ENCODE peak calls at places on chromosome 16, in nine cellular contexts. M is CD4-positive, alpha-beta T cell; H is osteocyte; B is A673; P is cardiac muscle cell; O is GM23338; J is mucosa of descending colon; U is PC-3; G is astrocyte of the spinal cord. Z is an unnamed sample.

GRCh38 chr16:71540-72341 is 690 bp downstream of the RHBDF1 start:
- DNase-seq in G (peak), U (peak), J (peak), M (no peak), P (peak), O (peak), H (no peak), B (peak), Z (peak)

GRCh38 chr16:50835358-50836060 is 93.6 kb downstream of the CYLD start:
- DNase-seq in J (no peak), G (no peak), H (peak), P (peak), B (no peak), M (no peak), O (no peak), U (no peak), Z (no peak)

GRCh38 chr16:87956169-87956770 is 5.0 kb downstream of the BANP start:
- DNase-seq in O (peak), M (peak), J (no peak), U (no peak), G (peak), P (peak), H (no peak), B (no peak), Z (no peak)

GRCh38 chr16:15043344-15043743 is 12.5 kb downstream of the NTAN1 start:
- DNase-seq in P (no peak), O (no peak), J (no peak), U (peak), B (no peak), H (no peak), M (no peak), G (no peak), Z (no peak)

GRCh38 chr16:88595101-88595500 is 24.9 kb downstream of the ZC3H18 start:
- DNase-seq in B (no peak), H (no peak), U (no peak), G (no peak), J (no peak), M (no peak), O (no peak), P (no peak), Z (no peak)

GRCh38 chr16:79261461-79261860 is 339.1 kb downstream of the MAF start:
- DNase-seq in O (peak), H (no peak), G (no peak), B (peak), U (no peak), P (no peak), M (peak), J (no peak), Z (peak)

GRCh38 chr16:87930456-87930855 is 5.9 kb downstream of the CA5A start:
- DNase-seq in P (peak), M (no peak), U (no peak), O (peak), B (peak), H (no peak), J (no peak), G (no peak), Z (no peak)

GRCh38 chr16:79599256-79599836 is 1.2 kb downstream of the MAF start:
- DNase-seq in M (no peak), O (peak), U (no peak), J (peak), B (no peak), H (no peak), P (peak), G (no peak), Z (peak)

GRCh38 chr16:71854369-71854948 is 8.7 kb downstream of the ATXN1L start:
- DNase-seq in O (no peak), H (no peak), J (no peak), G (no peak), B (no peak), U (peak), P (no peak), M (no peak), Z (no peak)

GRCh38 chr16:83137894-83138293 is 511.1 kb downstream of the CDH13 start:
- DNase-seq in U (no peak), B (no peak), M (no peak), J (no peak), H (no peak), O (no peak), P (no peak), G (no peak), Z (no peak)

GRCh38 chr16:67959520-67959919 is 8.9 kb downstream of the SLC12A4 start:
- DNase-seq in B (no peak), P (peak), U (no peak), O (no peak), G (no peak), J (peak), H (no peak), M (no peak), Z (no peak)

GRCh38 chr16:48517493-48517892 is 92.5 kb downstream of the N4BP1 start:
- DNase-seq in M (no peak), G (no peak), P (no peak), O (no peak), U (no peak), J (no peak), B (no peak), H (no peak), Z (no peak)

GRCh38 chr16:2904100-2904921 is 7.4 kb upstream of the FLYWCH1 start:
- DNase-seq in B (peak), M (peak), J (peak), P (peak), O (peak), G (peak), H (peak), U (peak), Z (peak)

GRCh38 chr16:57147381-57148191 is 38.3 kb downstream of the PSME3IP1 start:
- DNase-seq in P (peak), U (no peak), J (no peak), O (peak), G (peak), M (no peak), H (no peak), B (peak), Z (peak)

GRCh38 chr16:72434159-72434558 is 262.2 kb upstream of the PMFBP1 start:
- DNase-seq in J (no peak), H (no peak), M (no peak), G (peak), B (peak), P (peak), O (peak), U (no peak), Z (no peak)

GRCh38 chr16:54503011-54503410 is 216.4 kb upstream of the IRX3 start:
- DNase-seq in B (peak), H (no peak), O (no peak), U (no peak), J (peak), M (no peak), P (peak), G (no peak), Z (no peak)

GRCh38 chr16:63702981-63703590 is 1418.8 kb downstream of the CDH11 start:
- DNase-seq in J (no peak), G (no peak), H (no peak), O (peak), B (no peak), U (no peak), P (no peak), M (no peak), Z (no peak)

GRCh38 chr16:52578829-52579193 is 31.9 kb upstream of the TOX3 start:
- DNase-seq in U (no peak), O (no peak), P (no peak), M (no peak), G (no peak), J (no peak), H (no peak), B (no peak), Z (no peak)

GRCh38 chr16:57165923-57166322 is 19.9 kb downstream of the PSME3IP1 start:
- DNase-seq in H (no peak), M (no peak), P (peak), B (no peak), J (no peak), G (peak), U (no peak), O (no peak), Z (no peak)

GRCh38 chr16:9670058-9670457 is 512.2 kb downstream of the GRIN2A start:
- DNase-seq in P (no peak), U (no peak), H (no peak), O (peak), G (no peak), B (no peak), J (no peak), M (no peak), Z (no peak)

GRCh38 chr16:88779406-88780099 is 5.5 kb downstream of the PIEZO1 start:
- DNase-seq in O (peak), P (peak), H (no peak), B (no peak), U (no peak), G (no peak), M (no peak), J (peak), Z (no peak)

GRCh38 chr16:71807905-71808592 is 585 bp downstream of the AP1G1 start:
- DNase-seq in G (peak), P (peak), H (peak), O (peak), B (no peak), J (no peak), M (peak), U (no peak), Z (peak)

GRCh38 chr16:50815382-50815781 is 73.5 kb downstream of the CYLD start:
- DNase-seq in M (no peak), J (no peak), H (peak), O (no peak), B (no peak), G (no peak), U (no peak), P (no peak), Z (no peak)

GRCh38 chr16:54422159-54422558 is 135.6 kb upstream of the IRX3 start:
- DNase-seq in P (peak), O (no peak), M (no peak), U (no peak), J (no peak), G (no peak), H (no peak), B (no peak), Z (no peak)

GRCh38 chr16:89010210-89010925 is 33.4 kb upstream of the CBFA2T3 start:
- DNase-seq in M (no peak), B (no peak), O (no peak), J (peak), P (no peak), U (no peak), H (no peak), G (no peak), Z (no peak)

GRCh38 chr16:68468849-68469248 is 20.5 kb upstream of the SMPD3 start:
- DNase-seq in G (no peak), M (no peak), B (no peak), H (no peak), O (no peak), U (no peak), J (no peak), P (no peak), Z (no peak)

GRCh38 chr16:27113341-27113841 is 46.7 kb downstream of the C16orf82 start:
- DNase-seq in G (no peak), B (no peak), U (no peak), J (no peak), M (no peak), P (no peak), O (no peak), H (peak), Z (no peak)

GRCh38 chr16:88941933-88942909 is 34.8 kb downstream of the CBFA2T3 start:
- DNase-seq in G (no peak), J (no peak), H (no peak), B (peak), U (no peak), O (peak), M (peak), P (peak), Z (peak)

GRCh38 chr16:81863630-81864352 is 84.7 kb downstream of the PLCG2 start:
- DNase-seq in H (no peak), M (no peak), B (no peak), O (peak), G (no peak), U (no peak), J (no peak), P (no peak), Z (no peak)

GRCh38 chr16:88533945-88534641 is 36.1 kb upstream of the ZC3H18 start:
- DNase-seq in O (peak), B (peak), M (peak), J (peak), H (peak), G (peak), P (peak), U (peak), Z (peak)

GRCh38 chr16:86966781-86967180 is 350.4 kb downstream of the C16orf95 start:
- DNase-seq in J (no peak), M (no peak), B (no peak), H (no peak), G (no peak), O (no peak), U (no peak), P (no peak), Z (no peak)

GRCh38 chr16:50881331-50881830 is 139.5 kb downstream of the CYLD start:
- DNase-seq in P (peak), G (no peak), B (no peak), M (no peak), J (no peak), H (peak), O (no peak), U (no peak), Z (no peak)

GRCh38 chr16:47716571-47716970 is 255.4 kb downstream of the PHKB start:
- DNase-seq in J (no peak), H (no peak), M (no peak), U (no peak), O (no peak), B (no peak), G (no peak), P (peak), Z (no peak)

GRCh38 chr16:71203631-71204030 is 26.9 kb downstream of the HYDIN start:
- DNase-seq in B (no peak), G (no peak), H (no peak), P (no peak), U (no peak), J (no peak), M (no peak), O (no peak), Z (no peak)

GRCh38 chr16:54685682-54686081 is 245.0 kb upstream of the IRX5 start:
- DNase-seq in G (no peak), H (no peak), B (no peak), P (no peak), U (no peak), J (no peak), M (no peak), O (no peak), Z (no peak)

GRCh38 chr16:78098544-78099371 is 696 bp upstream of the WWOX start:
- DNase-seq in O (no peak), P (no peak), M (no peak), H (no peak), J (no peak), G (no peak), U (no peak), B (no peak), Z (no peak)

GRCh38 chr16:57045694-57046381 is 46.5 kb upstream of the CPNE2 start:
- DNase-seq in J (no peak), P (peak), U (peak), B (peak), G (peak), M (peak), H (no peak), O (peak), Z (peak)

GRCh38 chr16:79171504-79172240 is 428.9 kb downstream of the MAF start:
- DNase-seq in P (no peak), U (no peak), H (no peak), G (no peak), J (no peak), M (no peak), B (no peak), O (no peak), Z (no peak)

DNA sequence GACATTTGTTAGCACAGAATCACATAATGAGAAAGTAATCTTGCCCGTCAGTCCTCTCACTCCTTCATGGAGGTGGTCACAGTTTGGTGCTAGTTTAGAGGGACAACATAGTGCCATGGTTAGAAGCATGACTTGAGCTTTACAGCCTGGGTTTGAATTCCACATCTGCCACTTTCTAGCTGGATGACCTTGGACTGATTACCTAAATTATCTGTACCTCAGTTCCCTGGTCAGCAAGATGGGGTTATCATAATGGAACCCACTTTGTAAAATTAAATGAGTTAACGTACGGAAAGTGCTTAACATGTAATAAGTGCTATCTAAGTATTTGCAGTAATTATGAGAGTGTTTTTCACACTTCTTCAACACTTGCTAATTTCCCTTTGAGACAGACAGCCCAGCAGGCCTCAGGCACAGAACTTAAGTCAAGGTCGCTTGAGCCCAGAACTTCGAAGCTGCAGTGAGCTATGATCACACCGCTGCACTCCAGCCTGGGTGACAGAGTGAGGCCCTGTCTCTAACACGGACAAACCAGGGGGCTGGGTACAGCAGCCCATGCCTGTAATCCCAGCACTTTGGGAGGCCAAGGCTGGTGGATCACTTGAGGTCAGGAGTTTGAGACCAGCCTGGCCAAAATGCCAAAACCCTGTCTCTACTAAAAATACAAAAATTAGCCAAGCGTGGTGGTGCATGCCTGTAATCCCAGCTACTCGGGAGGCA is 7.1 kb downstream of the VWA3A start:
- DNase-seq in P (no peak), H (no peak), B (no peak), U (no peak), G (no peak), J (no peak), O (no peak), M (no peak), Z (no peak)
- TF ChIP-seq CTCF in P (no peak), H (no peak), B (no peak), U (no peak), G (no peak), J (no peak), O (no peak), M (peak), Z (no peak)

GRCh38 chr16:13436641-13437423 is 483.1 kb upstream of the ERCC4 start:
- DNase-seq in J (no peak), M (no peak), G (peak), U (peak), H (no peak), O (no peak), B (no peak), P (no peak), Z (no peak)
- TF ChIP-seq CTCF in J (no peak), M (no peak), G (no peak), U (no peak), H (no peak), O (no peak), B (no peak), P (no peak), Z (no peak)

GRCh38 chr16:1346422-1347285 is 5.0 kb downstream of the TSR3 start:
- DNase-seq in P (no peak), U (no peak), M (no peak), J (no peak), O (no peak), B (no peak), G (no peak), H (no peak), Z (no peak)
- TF ChIP-seq CTCF in P (no peak), U (peak), M (no peak), J (no peak), O (peak), B (no peak), G (no peak), H (no peak), Z (no peak)

DNA sequence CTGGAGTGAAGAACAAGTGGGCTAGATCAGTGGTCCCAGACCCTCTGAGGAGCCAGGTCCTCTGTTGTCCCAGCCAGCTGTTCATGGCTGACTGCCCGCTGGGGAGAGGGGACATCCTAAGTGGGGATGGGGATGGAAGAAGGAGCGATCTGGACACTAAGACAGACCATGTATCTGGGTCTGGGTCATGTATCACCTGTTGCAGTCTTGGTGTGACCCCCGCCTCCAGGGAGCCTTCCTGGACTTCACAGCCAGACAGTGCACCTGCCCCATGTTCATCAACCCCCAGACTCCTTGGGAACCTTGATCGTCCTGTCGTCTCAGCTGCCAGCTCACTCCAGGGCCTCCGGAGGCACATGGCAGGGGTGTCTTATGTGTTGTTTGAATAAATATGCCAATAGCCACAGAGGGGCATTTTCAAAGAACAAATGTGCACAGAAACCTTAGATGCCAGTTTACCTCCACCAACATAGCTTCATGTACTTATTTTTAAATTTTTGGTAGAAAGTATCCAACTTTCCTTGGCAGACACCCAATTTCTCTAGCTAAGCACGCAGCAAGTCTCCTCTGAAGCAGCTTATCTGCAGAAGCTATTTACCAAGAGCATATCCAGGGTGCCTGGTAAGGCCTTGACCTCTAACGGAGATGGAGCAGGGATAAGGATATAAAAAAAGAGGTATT is 43.2 kb downstream of the CRISPLD2 start:
- DNase-seq in M (no peak), P (peak), H (no peak), O (no peak), U (no peak), B (no peak), G (no peak), J (no peak), Z (no peak)
- TF ChIP-seq CTCF in M (no peak), P (no peak), H (no peak), O (no peak), U (no peak), B (no peak), G (no peak), J (no peak), Z (no peak)

GRCh38 chr16:58506241-58507194 is 6.6 kb downstream of the NDRG4 start:
- DNase-seq in B (no peak), H (no peak), M (no peak), U (no peak), P (no peak), J (no peak), O (no peak), G (no peak), Z (no peak)
- TF ChIP-seq CTCF in B (no peak), H (no peak), M (no peak), U (no peak), P (no peak), J (no peak), O (peak), G (no peak), Z (no peak)

GRCh38 chr16:30534368-30535105 is at the start of gene ZNF747:
- DNase-seq in J (peak), G (peak), U (peak), O (peak), M (peak), H (peak), B (peak), P (peak), Z (peak)
- TF ChIP-seq CTCF in J (no peak), G (no peak), U (no peak), O (no peak), M (no peak), H (no peak), B (no peak), P (no peak), Z (no peak)

GRCh38 chr16:65180986-65181710 is 59.3 kb upstream of the CDH11 start:
- DNase-seq in G (no peak), B (no peak), M (no peak), P (peak), U (no peak), O (no peak), J (no peak), H (no peak), Z (no peak)
- TF ChIP-seq CTCF in G (no peak), B (no peak), M (no peak), P (no peak), U (no peak), O (no peak), J (no peak), H (peak), Z (no peak)

DNA sequence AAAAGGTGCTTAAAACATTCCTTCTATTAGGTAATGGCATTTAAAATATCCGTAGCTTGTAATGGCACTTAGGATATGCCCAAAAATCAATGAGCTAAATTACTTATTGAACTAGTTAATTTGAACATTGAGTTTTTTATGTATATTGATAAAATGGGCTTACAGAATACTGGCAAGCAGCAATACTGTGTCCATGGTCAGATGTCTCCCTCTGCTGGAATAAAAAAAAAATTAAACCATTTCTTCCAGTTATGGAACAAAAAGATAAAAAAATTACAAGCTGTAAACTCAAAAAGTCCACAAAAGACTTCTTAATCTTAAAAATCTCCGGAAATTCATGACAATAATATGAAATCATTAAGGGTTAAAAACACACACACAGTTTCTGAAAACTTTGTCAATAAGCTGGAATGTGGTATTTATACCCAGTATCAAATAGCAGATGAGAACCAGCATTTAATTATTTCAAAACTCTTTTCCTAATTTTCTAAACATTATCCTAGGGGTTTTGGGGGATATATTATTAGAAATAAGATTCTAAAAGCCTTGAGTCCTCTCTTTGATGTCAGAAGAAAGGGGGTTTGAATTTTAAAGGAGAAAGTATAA is 21.5 kb upstream of the PSMD7 start:
- DNase-seq in M (no peak), G (peak), B (peak), P (peak), O (peak), H (no peak), J (no peak), U (peak), Z (no peak)
- TF ChIP-seq CTCF in M (peak), G (peak), B (peak), P (peak), O (peak), H (peak), J (no peak), U (peak), Z (peak)

Z was measured in endothelial cell.